ENCODE peak calls at places on chromosome 11, in five cellular contexts. V, J, I, G and F are unnamed samples.

GRCh38 chr11:126175261-126175885 is 36.1 kb downstream of the RPUSD4 start:
- DNase-seq in V (no peak), J (no peak), I (peak), G (no peak), F (peak)

GRCh38 chr11:16792426-16792825 is 54.0 kb downstream of the C11orf58 start:
- DNase-seq in V (no peak), J (no peak), I (no peak), G (peak), F (no peak)

GRCh38 chr11:120186799-120187591 is 23.8 kb upstream of the OAF start:
- DNase-seq in V (no peak), J (no peak), I (peak), G (no peak), F (no peak)

GRCh38 chr11:15764948-15765347 is 591.4 kb downstream of the SOX6 start:
- DNase-seq in V (peak), J (no peak), I (peak), G (no peak), F (no peak)

GRCh38 chr11:127639916-127640315 is 639.3 kb upstream of the KIRREL3 start:
- DNase-seq in V (no peak), J (peak), I (peak), G (no peak), F (no peak)

GRCh38 chr11:45802531-45803317 is 2.2 kb upstream of the SLC35C1 start:
- DNase-seq in V (no peak), J (no peak), I (no peak), G (no peak), F (no peak)

GRCh38 chr11:1741741-1742140 is 8.7 kb downstream of the IFITM10 start:
- DNase-seq in V (no peak), J (no peak), I (no peak), G (no peak), F (no peak)

GRCh38 chr11:2830030-2830812 is 55.4 kb downstream of the CDKN1C start:
- DNase-seq in V (no peak), J (no peak), I (no peak), G (no peak), F (no peak)

GRCh38 chr11:620201-620600 is 4.5 kb upstream of the IRF7 start:
- DNase-seq in V (no peak), J (no peak), I (no peak), G (no peak), F (no peak)

GRCh38 chr11:68436985-68437926 is 23.3 kb upstream of the PPP6R3 start:
- DNase-seq in V (no peak), J (peak), I (peak), G (peak), F (peak)

GRCh38 chr11:37230865-37231264 is 632.8 kb upstream of the RAG2 start:
- DNase-seq in V (no peak), J (no peak), I (no peak), G (no peak), F (no peak)

GRCh38 chr11:79080506-79080905 is 360.3 kb downstream of the TENM4 start:
- DNase-seq in V (no peak), J (peak), I (no peak), G (no peak), F (no peak)

GRCh38 chr11:12110714-12111481 is 508 bp downstream of the MICAL2 start:
- DNase-seq in V (peak), J (no peak), I (no peak), G (peak), F (no peak)

GRCh38 chr11:57162179-57162898 is 19.4 kb upstream of the LRRC55 start:
- DNase-seq in V (no peak), J (no peak), I (peak), G (no peak), F (no peak)

GRCh38 chr11:19929147-19929546 is 216.5 kb downstream of the NAV2 start:
- DNase-seq in V (no peak), J (no peak), I (no peak), G (no peak), F (no peak)

GRCh38 chr11:72037554-72038311 is 39.0 kb downstream of the IL18BP start:
- DNase-seq in V (no peak), J (no peak), I (peak), G (no peak), F (no peak)

GRCh38 chr11:114604886-114605285 is 9.3 kb upstream of the NXPE4 start:
- DNase-seq in V (no peak), J (no peak), I (no peak), G (no peak), F (no peak)

GRCh38 chr11:124717421-124717785 is 22.3 kb upstream of the NRGN start:
- DNase-seq in V (no peak), J (no peak), I (peak), G (no peak), F (no peak)

GRCh38 chr11:2806351-2807058 is 79.1 kb downstream of the CDKN1C start:
- DNase-seq in V (no peak), J (no peak), I (no peak), G (no peak), F (no peak)

GRCh38 chr11:35389112-35389511 is 30.2 kb downstream of the SLC1A2 start:
- DNase-seq in V (no peak), J (no peak), I (no peak), G (no peak), F (no peak)

GRCh38 chr11:10606536-10607208 is 38.2 kb upstream of the LYVE1 start:
- DNase-seq in V (no peak), J (no peak), I (peak), G (peak), F (no peak)

GRCh38 chr11:38019072-38019775 is 1421.2 kb upstream of the RAG2 start:
- DNase-seq in V (peak), J (no peak), I (peak), G (no peak), F (no peak)

GRCh38 chr11:57515332-57516060 is at the start of gene SLC43A1:
- DNase-seq in V (peak), J (no peak), I (no peak), G (peak), F (peak)